ENCODE peak calls at places on chromosomes 12 and 14, in eight cellular contexts. E, V, J, Q, M, A, P and X are unnamed samples.

GRCh38 chr12:115455268-115455681 is 771.3 kb upstream of the TBX3 start:
- DNase-seq in E (no peak), V (no peak), J (no peak), Q (no peak), M (no peak), A (no peak), P (no peak), X (no peak)

GRCh38 chr14:98754343-98755025 is 517.5 kb downstream of the BCL11B start:
- DNase-seq in E (no peak), V (no peak), J (no peak), Q (no peak), M (no peak), A (no peak), P (no peak), X (no peak)

GRCh38 chr14:67345583-67345982 is 14.0 kb downstream of the ATP6V1D start:
- DNase-seq in E (no peak), V (no peak), J (no peak), Q (no peak), M (no peak), A (no peak), P (no peak), X (no peak)

GRCh38 chr14:39218171-39218769 is 15.4 kb upstream of the MIA2 start:
- DNase-seq in E (no peak), V (no peak), J (no peak), Q (no peak), M (no peak), A (peak), P (no peak), X (no peak)

GRCh38 chr14:96390965-96391292 is 999 bp upstream of the AK7 start:
- DNase-seq in E (no peak), V (no peak), J (no peak), Q (no peak), M (no peak), A (no peak), P (no peak), X (no peak)

GRCh38 chr14:32512348-32512747 is 183.2 kb downstream of the AKAP6 start:
- DNase-seq in E (no peak), V (no peak), J (no peak), Q (no peak), M (no peak), A (no peak), P (no peak), X (no peak)

GRCh38 chr14:92920001-92920400 is 2.9 kb upstream of the CHGA start:
- DNase-seq in E (no peak), V (no peak), J (no peak), Q (no peak), M (no peak), A (no peak), P (no peak), X (no peak)

GRCh38 chr12:51122844-51123243 is 39.4 kb upstream of the CSRNP2 start:
- DNase-seq in E (no peak), V (no peak), J (no peak), Q (no peak), M (no peak), A (peak), P (no peak), X (no peak)

GRCh38 chr12:27337376-27337775 is 4.7 kb downstream of the BMAL2 start:
- DNase-seq in E (no peak), V (no peak), J (no peak), Q (no peak), M (no peak), A (no peak), P (no peak), X (no peak)

GRCh38 chr12:101018540-101018939 is 191.5 kb downstream of the SLC5A8 start:
- DNase-seq in E (no peak), V (no peak), J (no peak), Q (no peak), M (no peak), A (peak), P (no peak), X (peak)

GRCh38 chr14:59055439-59056045 is 132.9 kb upstream of the DAAM1 start:
- DNase-seq in E (no peak), V (peak), J (peak), Q (no peak), M (no peak), A (peak), P (peak), X (peak)

GRCh38 chr12:107622005-107622404 is 63.6 kb upstream of the PWP1 start:
- DNase-seq in E (no peak), V (no peak), J (no peak), Q (no peak), M (no peak), A (peak), P (no peak), X (no peak)

GRCh38 chr12:103728323-103728722 is 112.7 kb downstream of the NT5DC3 start:
- DNase-seq in E (no peak), V (no peak), J (no peak), Q (no peak), M (no peak), A (no peak), P (no peak), X (no peak)

GRCh38 chr14:22977684-22978486 is 4.5 kb downstream of the AJUBA start:
- DNase-seq in E (peak), V (no peak), J (no peak), Q (no peak), M (peak), A (peak), P (no peak), X (no peak)

GRCh38 chr12:113207621-113208040 is 13.6 kb upstream of the TPCN1 start:
- DNase-seq in E (peak), V (no peak), J (peak), Q (no peak), M (no peak), A (no peak), P (peak), X (no peak)

GRCh38 chr12:51009038-51009437 is 17.1 kb downstream of the SLC11A2 start:
- DNase-seq in E (peak), V (peak), J (peak), Q (peak), M (peak), A (peak), P (peak), X (no peak)

GRCh38 chr12:128794661-128795529 is 28.9 kb downstream of the SLC15A4 start:
- DNase-seq in E (no peak), V (no peak), J (peak), Q (peak), M (no peak), A (no peak), P (no peak), X (no peak)

GRCh38 chr14:38994721-38995120 is 108.3 kb downstream of the SEC23A start:
- DNase-seq in E (no peak), V (no peak), J (no peak), Q (no peak), M (no peak), A (no peak), P (no peak), X (peak)

GRCh38 chr12:107032266-107032665 is 45.3 kb upstream of the MTERF2 start:
- DNase-seq in E (no peak), V (no peak), J (no peak), Q (no peak), M (no peak), A (no peak), P (no peak), X (no peak)

GRCh38 chr12:76777765-76778216 is 13.9 kb downstream of the ZDHHC17 start:
- DNase-seq in E (no peak), V (no peak), J (no peak), Q (no peak), M (no peak), A (no peak), P (no peak), X (no peak)

GRCh38 chr14:73476451-73476905 is 14.3 kb upstream of the RIOX1 start:
- DNase-seq in E (no peak), V (no peak), J (no peak), Q (no peak), M (no peak), A (no peak), P (no peak), X (no peak)

GRCh38 chr12:12474931-12475485 is 87.7 kb downstream of the DUSP16 start:
- DNase-seq in E (no peak), V (no peak), J (no peak), Q (no peak), M (no peak), A (no peak), P (peak), X (peak)